ENCODE peak calls at places on chromosomes 12 and 14, in four cellular contexts. One of them, this sample, is unnamed.

GRCh38 chr12:75771023-75771422 is 259.6 kb upstream of the KRR1 start:
- DNase-seq in pancreas: no peak
- DNase-seq in NCI-H2081: no peak
- DNase-seq in NCI-H345: no peak
- DNase-seq in this sample: no peak

GRCh38 chr12:88658009-88658408 is 77.7 kb upstream of the KITLG start:
- DNase-seq in NCI-H2081: no peak
- DNase-seq in NCI-H345: no peak
- DNase-seq in pancreas: no peak
- DNase-seq in this sample: no peak

GRCh38 chr12:1553987-1554982 is 40.1 kb downstream of the FBXL14 start:
- DNase-seq in pancreas: no peak
- DNase-seq in NCI-H345: no peak
- DNase-seq in NCI-H2081: no peak
- DNase-seq in this sample: no peak

GRCh38 chr14:28785096-28785952 is 18.7 kb downstream of the FOXG1 start:
- DNase-seq in NCI-H345: no peak
- DNase-seq in pancreas: no peak
- DNase-seq in NCI-H2081: peak
- DNase-seq in this sample: no peak

GRCh38 chr14:69685217-69685616 is 73.8 kb downstream of the SUSD6 start:
- DNase-seq in NCI-H345: no peak
- DNase-seq in pancreas: no peak
- DNase-seq in NCI-H2081: peak
- DNase-seq in this sample: no peak

GRCh38 chr12:69999561-69999960 is 174.5 kb downstream of the MYRFL start:
- DNase-seq in NCI-H2081: no peak
- DNase-seq in NCI-H345: no peak
- DNase-seq in pancreas: no peak
- DNase-seq in this sample: no peak

GRCh38 chr14:100778078-100778927 is 47.6 kb upstream of the MEG3 start:
- DNase-seq in NCI-H2081: no peak
- DNase-seq in pancreas: no peak
- DNase-seq in NCI-H345: no peak
- DNase-seq in this sample: peak

GRCh38 chr12:110555509-110556406 is 27.4 kb downstream of the PPTC7 start:
- DNase-seq in NCI-H345: no peak
- DNase-seq in NCI-H2081: no peak
- DNase-seq in pancreas: no peak
- DNase-seq in this sample: no peak

GRCh38 chr12:16880864-16881285 is 274.9 kb upstream of the LMO3 start:
- DNase-seq in NCI-H345: peak
- DNase-seq in pancreas: peak
- DNase-seq in NCI-H2081: peak
- DNase-seq in this sample: no peak

GRCh38 chr14:28012629-28013415 is 753.8 kb upstream of the FOXG1 start:
- DNase-seq in NCI-H345: no peak
- DNase-seq in NCI-H2081: no peak
- DNase-seq in pancreas: no peak
- DNase-seq in this sample: no peak

GRCh38 chr14:58796636-58797429 is 159.1 kb downstream of the DACT1 start:
- DNase-seq in NCI-H2081: no peak
- DNase-seq in pancreas: no peak
- DNase-seq in NCI-H345: no peak
- DNase-seq in this sample: no peak

GRCh38 chr12:123264642-123265041 is 7.0 kb downstream of the CDK2AP1 start:
- DNase-seq in NCI-H2081: no peak
- DNase-seq in pancreas: no peak
- DNase-seq in NCI-H345: no peak
- DNase-seq in this sample: no peak

GRCh38 chr14:103854017-103854808 is 6.8 kb upstream of the PPP1R13B start:
- DNase-seq in pancreas: no peak
- DNase-seq in NCI-H345: no peak
- DNase-seq in NCI-H2081: no peak
- DNase-seq in this sample: no peak

GRCh38 chr12:116539905-116540482 is 19.2 kb upstream of the MAP1LC3B2 start:
- DNase-seq in NCI-H345: peak
- DNase-seq in NCI-H2081: no peak
- DNase-seq in pancreas: peak
- DNase-seq in this sample: no peak

GRCh38 chr14:68683326-68683725 is 109.5 kb downstream of the ZFP36L1 start:
- DNase-seq in pancreas: no peak
- DNase-seq in NCI-H2081: no peak
- DNase-seq in NCI-H345: no peak
- DNase-seq in this sample: no peak

GRCh38 chr12:48092606-48093005 is 13.3 kb downstream of the SENP1 start:
- DNase-seq in NCI-H345: no peak
- DNase-seq in NCI-H2081: no peak
- DNase-seq in pancreas: no peak
- DNase-seq in this sample: no peak

GRCh38 chr14:59576332-59577294 is at the start of gene CCDC175:
- DNase-seq in NCI-H345: peak
- DNase-seq in NCI-H2081: no peak
- DNase-seq in pancreas: peak
- DNase-seq in this sample: peak

GRCh38 chr14:51616256-51616655 is 35.5 kb upstream of the FRMD6 start:
- DNase-seq in NCI-H345: no peak
- DNase-seq in pancreas: no peak
- DNase-seq in NCI-H2081: no peak
- DNase-seq in this sample: no peak

GRCh38 chr14:71629250-71629649 is 303.0 kb upstream of the RGS6 start:
- DNase-seq in pancreas: no peak
- DNase-seq in NCI-H345: no peak
- DNase-seq in NCI-H2081: no peak
- DNase-seq in this sample: no peak

GRCh38 chr14:85532981-85533820 is 3.3 kb downstream of the FLRT2 start:
- DNase-seq in NCI-H2081: peak
- DNase-seq in NCI-H345: peak
- DNase-seq in pancreas: peak
- DNase-seq in this sample: peak

GRCh38 chr14:22796087-22796707 is 19.0 kb downstream of the SLC7A7 start:
- DNase-seq in NCI-H2081: no peak
- DNase-seq in NCI-H345: no peak
- DNase-seq in pancreas: no peak
- DNase-seq in this sample: no peak

GRCh38 chr14:59283380-59283779 is 94.9 kb downstream of the DAAM1 start:
- DNase-seq in NCI-H2081: no peak
- DNase-seq in pancreas: no peak
- DNase-seq in NCI-H345: no peak
- DNase-seq in this sample: no peak

This sample was measured in type B pancreatic cell.